ENCODE peak calls at places on chromosomes 16 and 17, in ten cellular contexts. One of them, this sample, is unnamed.

GRCh38 chr16:15749371-15749770 is 99.3 kb downstream of the NDE1 start:
- DNase-seq in GM23248: no peak
- DNase-seq in spleen: no peak
- DNase-seq in fibroblast of lung: no peak
- DNase-seq in skeletal muscle cell: no peak
- DNase-seq in GM23338: no peak
- DNase-seq in fibroblast of pulmonary artery: no peak
- DNase-seq in neural progenitor cell: no peak
- DNase-seq in AG04450: no peak
- DNase-seq in tibial nerve: no peak
- DNase-seq in this sample: no peak

GRCh38 chr16:89861648-89862047 is 11.7 kb upstream of the TCF25 start:
- DNase-seq in neural progenitor cell: no peak
- DNase-seq in fibroblast of pulmonary artery: no peak
- DNase-seq in GM23248: peak; percentile 21
- DNase-seq in spleen: no peak
- DNase-seq in fibroblast of lung: no peak
- DNase-seq in skeletal muscle cell: no peak
- DNase-seq in GM23338: no peak
- DNase-seq in AG04450: no peak
- DNase-seq in tibial nerve: no peak
- DNase-seq in this sample: no peak

GRCh38 chr16:83420206-83420760 is 387.5 kb upstream of the HSBP1 start:
- DNase-seq in GM23338: peak; percentile 62
- DNase-seq in tibial nerve: no peak
- DNase-seq in fibroblast of pulmonary artery: peak; percentile 71
- DNase-seq in spleen: no peak
- DNase-seq in skeletal muscle cell: peak; percentile 7
- DNase-seq in neural progenitor cell: peak; percentile 74
- DNase-seq in fibroblast of lung: peak; percentile 48
- DNase-seq in GM23248: peak; percentile 49
- DNase-seq in AG04450: no peak
- DNase-seq in this sample: peak; percentile 32

GRCh38 chr17:19753049-19753444 is 4.9 kb upstream of the ALDH3A1 start:
- DNase-seq in skeletal muscle cell: peak; percentile 31
- DNase-seq in fibroblast of pulmonary artery: peak; percentile 77
- DNase-seq in neural progenitor cell: no peak
- DNase-seq in AG04450: no peak
- DNase-seq in fibroblast of lung: peak; percentile 55
- DNase-seq in GM23248: peak; percentile 98
- DNase-seq in GM23338: no peak
- DNase-seq in tibial nerve: no peak
- DNase-seq in spleen: peak; percentile 80
- DNase-seq in this sample: peak; percentile 16

GRCh38 chr16:61555718-61556441 is 480.4 kb downstream of the CDH8 start:
- DNase-seq in neural progenitor cell: no peak
- DNase-seq in spleen: peak; percentile 49
- DNase-seq in GM23248: no peak
- DNase-seq in fibroblast of pulmonary artery: no peak
- DNase-seq in GM23338: peak; percentile 4
- DNase-seq in fibroblast of lung: no peak
- DNase-seq in AG04450: no peak
- DNase-seq in skeletal muscle cell: no peak
- DNase-seq in tibial nerve: no peak
- DNase-seq in this sample: no peak

GRCh38 chr16:6728381-6728780 is 604.3 kb upstream of the RBFOX1 start:
- DNase-seq in tibial nerve: no peak
- DNase-seq in GM23248: no peak
- DNase-seq in neural progenitor cell: no peak
- DNase-seq in fibroblast of pulmonary artery: no peak
- DNase-seq in GM23338: no peak
- DNase-seq in spleen: no peak
- DNase-seq in fibroblast of lung: no peak
- DNase-seq in AG04450: no peak
- DNase-seq in skeletal muscle cell: no peak
- DNase-seq in this sample: no peak

GRCh38 chr16:12600536-12601256 is 203.0 kb downstream of the CPPED1 start:
- DNase-seq in fibroblast of lung: no peak
- DNase-seq in tibial nerve: no peak
- DNase-seq in fibroblast of pulmonary artery: no peak
- DNase-seq in AG04450: no peak
- DNase-seq in neural progenitor cell: no peak
- DNase-seq in skeletal muscle cell: no peak
- DNase-seq in GM23248: no peak
- DNase-seq in GM23338: no peak
- DNase-seq in spleen: no peak
- DNase-seq in this sample: no peak

GRCh38 chr16:65624246-65624645 is 502.4 kb upstream of the CDH11 start:
- DNase-seq in fibroblast of lung: no peak
- DNase-seq in GM23248: no peak
- DNase-seq in neural progenitor cell: no peak
- DNase-seq in tibial nerve: no peak
- DNase-seq in GM23338: no peak
- DNase-seq in spleen: no peak
- DNase-seq in skeletal muscle cell: no peak
- DNase-seq in AG04450: no peak
- DNase-seq in fibroblast of pulmonary artery: no peak
- DNase-seq in this sample: no peak

GRCh38 chr17:70053241-70054234 is 21.5 kb upstream of the KCNJ16 start:
- DNase-seq in spleen: no peak
- DNase-seq in GM23248: peak; percentile 30
- DNase-seq in neural progenitor cell: no peak
- DNase-seq in tibial nerve: no peak
- DNase-seq in skeletal muscle cell: no peak
- DNase-seq in GM23338: no peak
- DNase-seq in AG04450: no peak
- DNase-seq in fibroblast of lung: peak; percentile 42
- DNase-seq in fibroblast of pulmonary artery: no peak
- DNase-seq in this sample: no peak
- H3K4me3 ChIP-seq in spleen: no peak overlapping the region
- H3K4me3 ChIP-seq in GM23248: peak overlapping the region; percentile 59
- H3K4me3 ChIP-seq in neural progenitor cell: no peak overlapping the region
- H3K4me3 ChIP-seq in tibial nerve: peak overlapping the region; percentile 37
- H3K4me3 ChIP-seq in skeletal muscle cell: no peak overlapping the region
- H3K4me3 ChIP-seq in GM23338: no peak overlapping the region
- H3K4me3 ChIP-seq in AG04450: no peak overlapping the region
- H3K4me3 ChIP-seq in fibroblast of lung: peak overlapping the region; percentile 51
- H3K4me3 ChIP-seq in fibroblast of pulmonary artery: peak overlapping the region; percentile 21
- H3K4me3 ChIP-seq in this sample: no peak overlapping the region

GRCh38 chr17:75634376-75634740 is 1.1 kb downstream of the SMIM5 start:
- DNase-seq in spleen: no peak
- DNase-seq in tibial nerve: no peak
- DNase-seq in AG04450: no peak
- DNase-seq in skeletal muscle cell: no peak
- DNase-seq in fibroblast of pulmonary artery: no peak
- DNase-seq in GM23248: no peak
- DNase-seq in fibroblast of lung: no peak
- DNase-seq in neural progenitor cell: peak; percentile 83
- DNase-seq in GM23338: no peak
- DNase-seq in this sample: no peak

GRCh38 chr17:75634754-75635609 is 1.7 kb downstream of the SMIM5 start:
- DNase-seq in AG04450: no peak
- DNase-seq in spleen: peak; percentile 63
- DNase-seq in GM23248: no peak
- DNase-seq in fibroblast of pulmonary artery: no peak
- DNase-seq in fibroblast of lung: no peak
- DNase-seq in skeletal muscle cell: no peak
- DNase-seq in tibial nerve: no peak
- DNase-seq in neural progenitor cell: no peak
- DNase-seq in GM23338: no peak
- DNase-seq in this sample: no peak

GRCh38 chr17:75636381-75637142 is 3.3 kb downstream of the SMIM5 start:
- DNase-seq in neural progenitor cell: peak; percentile 15
- DNase-seq in skeletal muscle cell: no peak
- DNase-seq in AG04450: no peak
- DNase-seq in GM23248: no peak
- DNase-seq in GM23338: no peak
- DNase-seq in spleen: peak; percentile 57
- DNase-seq in fibroblast of pulmonary artery: no peak
- DNase-seq in tibial nerve: no peak
- DNase-seq in fibroblast of lung: no peak
- DNase-seq in this sample: no peak

GRCh38 chr17:75637143-75637538 is 3.9 kb downstream of the SMIM5 start:
- DNase-seq in tibial nerve: no peak
- DNase-seq in AG04450: no peak
- DNase-seq in neural progenitor cell: no peak
- DNase-seq in fibroblast of lung: no peak
- DNase-seq in skeletal muscle cell: no peak
- DNase-seq in fibroblast of pulmonary artery: no peak
- DNase-seq in spleen: no peak
- DNase-seq in GM23338: no peak
- DNase-seq in GM23248: no peak
- DNase-seq in this sample: no peak

DNA sequence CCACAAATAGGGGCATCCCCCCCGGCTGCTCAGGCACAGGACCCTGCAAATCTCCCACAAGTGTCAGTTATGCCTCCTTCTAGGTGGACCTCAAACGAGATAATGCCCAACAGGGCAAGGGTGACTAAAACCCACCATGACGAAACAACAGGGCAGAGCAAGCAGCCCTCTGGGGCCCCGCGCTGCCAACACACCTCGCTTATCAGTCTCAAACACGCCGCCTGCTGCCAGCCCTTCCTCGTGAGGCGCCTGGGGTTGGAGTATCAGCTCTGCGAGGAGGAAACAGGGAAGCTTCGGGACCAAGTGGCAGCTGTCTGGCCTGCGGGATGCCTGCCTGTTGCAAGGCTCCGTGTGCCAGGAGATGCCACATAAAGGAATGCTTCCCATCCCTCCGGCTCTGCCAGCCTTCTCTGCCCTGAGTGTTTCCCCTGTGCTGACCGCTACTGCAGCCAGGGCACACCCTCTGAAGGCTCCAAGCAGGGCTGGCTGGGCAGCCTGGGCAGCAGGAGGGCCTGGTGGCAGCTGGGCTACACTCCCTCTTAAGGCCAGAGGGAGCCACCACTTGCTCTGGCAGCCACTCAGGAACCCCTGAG is 2.5 kb downstream of the SMIM5 start:
- DNase-seq in fibroblast of pulmonary artery: no peak
- DNase-seq in GM23338: no peak
- DNase-seq in tibial nerve: no peak
- DNase-seq in AG04450: no peak
- DNase-seq in skeletal muscle cell: no peak
- DNase-seq in GM23248: no peak
- DNase-seq in spleen: no peak
- DNase-seq in fibroblast of lung: no peak
- DNase-seq in neural progenitor cell: no peak
- DNase-seq in this sample: no peak
- H3K4me3 ChIP-seq in fibroblast of pulmonary artery: no peak overlapping the region
- H3K4me3 ChIP-seq in GM23338: no peak overlapping the region
- H3K4me3 ChIP-seq in tibial nerve: peak overlapping the region; percentile 40
- H3K4me3 ChIP-seq in AG04450: no peak overlapping the region
- H3K4me3 ChIP-seq in skeletal muscle cell: no peak overlapping the region
- H3K4me3 ChIP-seq in GM23248: no peak overlapping the region
- H3K4me3 ChIP-seq in spleen: no peak overlapping the region
- H3K4me3 ChIP-seq in fibroblast of lung: no peak overlapping the region
- H3K4me3 ChIP-seq in neural progenitor cell: no peak overlapping the region
- H3K4me3 ChIP-seq in this sample: no peak overlapping the region

DNA sequence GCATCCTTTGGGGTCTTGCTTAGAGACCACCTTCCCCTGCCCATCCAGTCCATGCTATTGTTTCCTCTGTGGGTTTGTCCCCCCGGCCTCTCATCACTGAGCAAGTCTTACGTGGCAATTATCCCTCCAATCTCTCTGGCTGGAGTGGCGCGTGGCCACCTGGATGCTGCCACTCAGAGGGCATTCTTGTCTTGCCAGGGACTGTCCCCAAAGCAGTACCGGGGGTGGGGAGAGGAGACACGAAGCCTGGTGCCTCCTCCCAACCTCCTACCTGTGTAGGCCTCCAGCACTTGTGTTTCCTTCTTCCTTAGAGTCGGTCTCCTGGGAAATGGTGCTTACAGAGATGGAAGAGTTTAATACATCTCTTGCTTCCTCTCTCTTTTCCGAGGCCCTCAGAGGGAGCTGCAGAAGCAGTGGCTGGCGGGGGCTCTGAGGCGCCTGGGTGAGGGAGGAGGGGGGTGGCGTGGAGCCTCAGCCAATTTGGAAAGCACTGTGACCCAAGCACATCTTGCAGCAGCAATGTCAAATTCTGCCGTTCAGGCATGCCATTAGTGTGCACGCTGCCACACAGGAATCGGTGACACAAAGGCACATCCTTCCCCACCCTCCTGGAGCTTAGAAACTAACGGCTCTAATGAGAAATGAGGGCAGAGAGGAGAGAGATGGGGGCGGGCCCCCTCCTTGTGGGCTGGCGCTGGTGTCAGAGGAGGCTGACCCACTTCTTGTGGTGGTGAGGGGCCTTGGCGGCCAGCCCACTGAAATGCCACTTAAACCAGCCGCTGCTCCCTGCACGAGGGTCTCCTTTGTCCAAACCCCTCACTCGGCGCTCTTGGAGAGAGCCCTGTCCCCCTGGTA is 95.0 kb downstream of the RTN4RL1 start:
- DNase-seq in spleen: no peak
- DNase-seq in fibroblast of lung: no peak
- DNase-seq in neural progenitor cell: peak; percentile 34
- DNase-seq in AG04450: no peak
- DNase-seq in skeletal muscle cell: no peak
- DNase-seq in tibial nerve: no peak
- DNase-seq in fibroblast of pulmonary artery: no peak
- DNase-seq in GM23248: no peak
- DNase-seq in GM23338: no peak
- DNase-seq in this sample: no peak
- H3K4me3 ChIP-seq in spleen: no peak overlapping the region
- H3K4me3 ChIP-seq in fibroblast of lung: no peak overlapping the region
- H3K4me3 ChIP-seq in neural progenitor cell: no peak overlapping the region
- H3K4me3 ChIP-seq in AG04450: no peak overlapping the region
- H3K4me3 ChIP-seq in skeletal muscle cell: no peak overlapping the region
- H3K4me3 ChIP-seq in tibial nerve: no peak overlapping the region
- H3K4me3 ChIP-seq in fibroblast of pulmonary artery: no peak overlapping the region
- H3K4me3 ChIP-seq in GM23248: no peak overlapping the region
- H3K4me3 ChIP-seq in GM23338: no peak overlapping the region
- H3K4me3 ChIP-seq in this sample: no peak overlapping the region

DNA sequence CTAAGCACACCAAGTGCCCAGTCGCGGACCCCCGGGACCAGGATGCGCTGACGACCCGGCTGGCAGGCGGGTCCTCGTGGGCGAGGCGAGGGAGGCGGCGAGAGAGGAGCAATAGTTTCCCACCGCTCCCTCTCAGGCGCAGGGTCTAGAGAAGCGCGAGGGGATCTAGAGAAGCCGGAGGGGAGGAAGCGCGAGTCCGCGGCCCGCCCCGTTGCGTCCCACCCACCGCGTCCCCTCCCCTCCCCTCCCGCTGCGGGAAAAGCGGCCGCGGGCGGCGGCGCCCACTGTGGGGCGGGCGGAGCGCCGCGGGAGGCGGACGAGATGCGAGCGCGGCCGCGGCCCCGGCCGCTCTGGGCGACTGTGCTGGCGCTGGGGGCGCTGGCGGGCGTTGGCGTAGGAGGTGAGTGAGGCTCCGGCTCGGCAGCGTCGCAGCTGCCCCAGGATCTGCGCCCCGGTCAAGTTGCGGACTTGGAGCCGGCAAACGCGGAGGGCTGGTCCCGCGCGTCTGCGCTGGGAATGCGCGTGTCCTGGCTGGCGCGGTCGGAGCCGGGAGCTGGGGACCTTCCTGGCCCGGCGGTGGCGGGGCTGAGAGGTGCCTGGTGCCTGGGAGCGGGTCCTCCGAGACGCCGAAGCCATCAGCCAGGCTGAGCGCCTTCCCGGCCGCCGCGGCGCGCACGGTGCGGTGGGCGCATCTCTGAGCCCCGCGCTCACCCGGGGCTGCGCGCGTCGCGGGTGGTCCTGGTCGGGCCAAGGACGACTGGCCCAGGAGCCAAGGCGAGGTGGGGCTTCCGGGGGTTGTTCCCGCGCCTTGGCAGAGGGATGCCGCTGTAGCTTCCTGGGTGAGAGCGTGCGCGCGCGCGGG is at the start of gene ITGB3:
- DNase-seq in GM23338: peak; percentile 90
- DNase-seq in fibroblast of pulmonary artery: peak; percentile 83
- DNase-seq in tibial nerve: peak; percentile 52
- DNase-seq in GM23248: peak; percentile 90
- DNase-seq in fibroblast of lung: peak; percentile 73
- DNase-seq in skeletal muscle cell: no peak
- DNase-seq in spleen: peak; percentile 93
- DNase-seq in neural progenitor cell: peak; percentile 89
- DNase-seq in AG04450: no peak
- DNase-seq in this sample: no peak
- H3K4me3 ChIP-seq in GM23338: peak within 1 kb of the TSS; percentile 91
- H3K4me3 ChIP-seq in fibroblast of pulmonary artery: peak within 1 kb of the TSS; percentile 66
- H3K4me3 ChIP-seq in tibial nerve: peak within 1 kb of the TSS; percentile 82
- H3K4me3 ChIP-seq in GM23248: peak within 1 kb of the TSS; percentile 75
- H3K4me3 ChIP-seq in fibroblast of lung: peak within 1 kb of the TSS; percentile 53
- H3K4me3 ChIP-seq in skeletal muscle cell: peak within 1 kb of the TSS; percentile 79
- H3K4me3 ChIP-seq in spleen: peak within 1 kb of the TSS; percentile 70
- H3K4me3 ChIP-seq in neural progenitor cell: peak within 1 kb of the TSS; percentile 67
- H3K4me3 ChIP-seq in AG04450: peak within 1 kb of the TSS; percentile 78
- H3K4me3 ChIP-seq in this sample: peak within 1 kb of the TSS; percentile 55

This sample was measured in HFF-Myc.